ENCODE peak calls at places on chromosomes 7 and 10, in five cellular contexts. S is naive thymus-derived CD4-positive, alpha-beta T cell; N is tibial artery; R is mucosa of descending colon; G is thyroid gland. V is an unnamed sample. For H3K4me1, the result is how much of the 10 kb centered on the place peaks cover.

GRCh38 chr7:97771576-97771975 is 39.7 kb downstream of the TAC1 start:
- DNase-seq in S (no peak), N (no peak), R (peak), G (no peak), V (no peak)

GRCh38 chr7:128938524-128939074 is 872 bp downstream of the IRF5 start:
- DNase-seq in S (no peak), N (no peak), R (peak), G (no peak), V (peak)

GRCh38 chr10:964988-965417 is 23.2 kb upstream of the GTPBP4 start:
- DNase-seq in S (no peak), N (peak), R (no peak), G (no peak), V (no peak)

GRCh38 chr7:131499801-131500200 is 56.6 kb downstream of the PODXL start:
- DNase-seq in S (no peak), N (no peak), R (no peak), G (no peak), V (no peak)

GRCh38 chr10:54799491-54799890 is 1.5 kb downstream of the PCDH15 start:
- DNase-seq in S (no peak), N (no peak), R (no peak), G (no peak), V (no peak)

GRCh38 chr10:31153692-31154091 is 122.0 kb upstream of the ZNF438 start:
- DNase-seq in S (no peak), N (no peak), R (no peak), G (no peak), V (no peak)

GRCh38 chr7:92695308-92696261 is 105.4 kb upstream of the FAM133B start:
- DNase-seq in S (no peak), N (peak), R (peak), G (peak), V (peak)

GRCh38 chr7:112573302-112574039 is 92.7 kb downstream of the LSMEM1 start:
- DNase-seq in S (no peak), N (no peak), R (peak), G (no peak), V (no peak)

GRCh38 chr10:86083206-86083605 is 283.4 kb downstream of the GRID1 start:
- DNase-seq in S (no peak), N (no peak), R (no peak), G (no peak), V (peak)

GRCh38 chr7:130352335-130353074 is 7.9 kb downstream of the CPA5 start:
- DNase-seq in S (no peak), N (no peak), R (no peak), G (peak), V (no peak)

GRCh38 chr7:43785425-43785824 is 26.9 kb downstream of the BLVRA start:
- DNase-seq in S (no peak), N (peak), R (peak), G (no peak), V (no peak)

GRCh38 chr10:114821293-114821914 is at the start of gene FHIP2A:
- DNase-seq in S (peak), N (peak), R (peak), G (peak), V (peak)

GRCh38 chr7:71868797-71869196 is 543.3 kb downstream of the CALN1 start:
- DNase-seq in S (no peak), N (no peak), R (no peak), G (no peak), V (no peak)

GRCh38 chr10:104054430-104054829 is 31.2 kb downstream of the COL17A1 start:
- DNase-seq in S (no peak), N (no peak), R (no peak), G (no peak), V (no peak)

GRCh38 chr7:142872106-142872675 is 13.4 kb downstream of the TRPV6 start:
- DNase-seq in S (no peak), N (no peak), R (no peak), G (no peak), V (peak)

GRCh38 chr7:11592699-11593098 is 239.3 kb downstream of the THSD7A start:
- DNase-seq in S (no peak), N (no peak), R (no peak), G (no peak), V (no peak)

GRCh38 chr10:74047304-74047703 is 49.4 kb downstream of the VCL start:
- DNase-seq in S (no peak), N (no peak), R (no peak), G (no peak), V (no peak)

GRCh38 chr7:127885843-127886242 is 145.4 kb downstream of the LRRC4 start:
- DNase-seq in S (no peak), N (peak), R (no peak), G (no peak), V (no peak)

GRCh38 chr10:96614515-96614914 is 27.7 kb upstream of the TM9SF3 start:
- DNase-seq in S (no peak), N (no peak), R (peak), G (no peak), V (no peak)

GRCh38 chr10:101920497-101920896 is 76.9 kb upstream of the KCNIP2 start:
- DNase-seq in S (no peak), N (no peak), R (no peak), G (no peak), V (no peak)

DNA sequence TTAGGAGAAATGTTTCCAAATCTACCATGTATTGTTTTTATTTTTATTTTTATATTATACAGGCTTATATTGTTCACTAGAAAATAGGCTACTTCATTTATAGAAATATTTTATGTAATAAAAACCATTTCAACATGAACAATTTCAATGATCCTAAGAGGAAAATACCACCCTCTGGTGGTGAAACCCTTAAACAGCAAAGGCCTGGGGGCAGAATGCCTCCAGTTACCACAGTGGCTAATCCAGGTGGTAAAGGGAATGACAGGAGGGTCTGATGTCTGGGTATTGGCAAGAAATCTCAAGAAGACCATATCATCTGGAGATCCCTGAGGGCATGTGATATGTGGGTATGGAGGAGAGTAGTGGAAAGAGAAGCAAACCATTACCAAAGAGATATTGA is 19.3 kb downstream of the MACC1 start:
- DNase-seq in S (no peak), N (no peak), R (no peak), G (no peak), V (no peak)
- H3K4me1 ChIP-seq in S (under half), N (under half), R (under half), G (under half), V (under half)

DNA sequence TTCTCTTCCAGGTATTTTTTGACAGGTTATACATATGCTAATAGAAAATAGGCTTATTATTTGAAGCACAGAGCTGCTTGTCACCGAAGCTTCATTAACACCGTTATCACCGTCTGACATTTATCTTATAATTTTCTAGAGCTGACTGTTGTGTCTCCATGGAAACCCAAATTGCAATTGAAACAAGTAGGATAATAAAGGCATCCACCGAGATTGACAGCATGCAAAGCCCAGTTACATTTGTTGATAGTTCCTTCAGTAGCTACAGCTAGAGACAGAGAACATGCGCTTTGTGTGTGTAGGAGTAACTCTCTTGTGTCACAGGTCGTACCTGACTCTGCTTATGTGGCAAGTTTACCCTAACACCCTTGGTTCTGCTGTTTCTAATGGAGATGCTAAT is 135.6 kb downstream of the CELF2 start:
- DNase-seq in S (no peak), N (no peak), R (no peak), G (no peak), V (no peak)
- H3K4me1 ChIP-seq in S (half or more), N (under half), R (under half), G (under half), V (under half)

GRCh38 chr7:17502209-17502810 is 203.9 kb downstream of the AHR start:
- DNase-seq in S (no peak), N (no peak), R (no peak), G (no peak), V (no peak)

GRCh38 chr7:17506090-17506489 is 207.6 kb downstream of the AHR start:
- DNase-seq in S (no peak), N (no peak), R (peak), G (no peak), V (no peak)

GRCh38 chr7:17506601-17507000 is 208.1 kb downstream of the AHR start:
- DNase-seq in S (no peak), N (no peak), R (no peak), G (no peak), V (no peak)

DNA sequence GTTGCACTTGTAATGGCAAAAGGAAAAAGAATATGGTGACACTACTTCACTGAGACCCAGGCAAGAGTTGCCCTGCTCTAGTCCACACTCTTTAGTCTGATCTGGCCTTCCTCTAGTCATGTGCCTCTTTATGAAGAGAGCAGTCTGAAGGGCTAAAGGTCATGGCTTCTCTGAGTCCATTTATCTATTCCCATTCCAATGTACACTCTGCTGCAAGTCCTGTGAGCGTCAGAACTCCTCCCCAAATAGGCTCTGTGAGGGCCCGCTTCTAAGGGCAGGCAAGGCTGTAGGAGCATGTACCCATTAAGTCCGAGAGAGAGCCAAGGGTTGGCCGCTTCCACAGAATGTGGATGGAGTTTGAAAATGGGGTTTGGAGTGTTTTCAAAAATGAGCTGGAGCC is 209.3 kb downstream of the AHR start:
- DNase-seq in S (no peak), N (no peak), R (no peak), G (no peak), V (no peak)
- H3K4me1 ChIP-seq in S (under half), N (under half), R (under half), G (under half), V (under half)

DNA sequence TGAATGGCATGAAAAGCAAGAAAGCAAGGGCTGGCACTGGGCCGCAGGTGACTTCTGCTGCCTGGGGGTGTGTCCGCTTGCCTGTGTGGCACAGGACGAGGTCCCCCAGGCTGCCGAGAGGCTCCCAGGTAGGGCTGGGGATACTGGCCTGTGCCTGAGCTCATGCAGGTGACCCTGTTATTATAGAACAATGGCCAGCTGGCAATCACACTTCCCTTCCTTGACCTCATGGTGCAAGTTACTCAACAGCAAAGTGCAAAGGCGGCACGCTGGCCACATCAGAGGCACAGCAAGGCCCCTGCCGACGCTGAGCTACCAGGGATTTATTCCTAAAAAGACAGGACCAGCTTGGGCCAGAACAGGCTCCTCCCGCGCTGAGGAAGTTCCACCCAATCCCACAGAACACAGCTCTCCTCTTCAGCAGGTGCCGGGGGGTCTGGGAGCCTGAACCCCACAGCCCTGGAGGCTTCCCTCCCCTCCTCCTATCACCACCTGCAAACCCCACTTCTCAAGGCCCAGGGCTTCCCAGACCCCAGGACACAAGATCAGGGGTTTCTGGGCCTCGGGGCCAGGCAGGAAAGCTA is 1.4 kb upstream of the ADAM8 start:
- DNase-seq in S (no peak), N (no peak), R (no peak), G (no peak), V (no peak)
- H3K4me1 ChIP-seq in S (under half), N (under half), R (under half), G (under half), V (half or more)

DNA sequence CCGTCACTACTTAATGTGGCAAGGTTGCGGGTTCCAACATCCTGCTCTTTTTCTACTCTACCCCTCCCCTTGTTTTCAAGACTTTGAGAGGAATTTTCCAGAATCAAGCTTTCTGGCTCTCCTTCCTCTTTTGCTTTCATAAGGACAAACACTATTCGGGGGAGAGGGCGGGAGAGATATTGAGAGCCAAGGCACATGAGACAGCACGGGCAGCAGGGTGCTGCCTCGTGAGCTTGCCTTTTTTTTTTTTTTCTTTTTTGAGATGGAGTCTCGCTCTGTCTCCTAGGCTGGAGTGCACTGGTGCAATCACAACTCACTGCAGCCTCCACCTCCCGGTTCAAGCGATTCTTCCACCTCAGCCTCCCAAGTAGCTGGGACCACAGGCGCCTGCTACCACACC is 6.8 kb upstream of the PFKFB3 start:
- DNase-seq in S (no peak), N (peak), R (peak), G (no peak), V (no peak)
- H3K4me1 ChIP-seq in S (under half), N (half or more), R (under half), G (under half), V (under half)

V was measured in Peyer's patch.